ENCODE peak calls at places on chromosome 2, in four cellular contexts. P is brain microvascular endothelial cell, C is AG10803, E is fibroblast of mammary gland. T is an unnamed sample.

GRCh38 chr2:171057575-171057974 is 103.1 kb downstream of the TLK1 start:
- DNase-seq in E (no peak), P (no peak), C (no peak), T (no peak)

GRCh38 chr2:39550701-39551285 is 113.7 kb upstream of the MAP4K3 start:
- DNase-seq in C (no peak), P (peak), E (no peak), T (no peak)

GRCh38 chr2:41116106-41116797 is 664.4 kb upstream of the SLC8A1 start:
- DNase-seq in E (no peak), P (peak), C (no peak), T (no peak)

GRCh38 chr2:166106431-166107015 is 21.3 kb downstream of the SCN1A start:
- DNase-seq in C (no peak), E (peak), P (no peak), T (no peak)

GRCh38 chr2:54986266-54986665 is 64.0 kb downstream of the RTN4 start:
- DNase-seq in E (no peak), P (no peak), C (no peak), T (no peak)

GRCh38 chr2:197934262-197934925 is 130.0 kb downstream of the PLCL1 start:
- DNase-seq in E (no peak), C (no peak), P (no peak), T (no peak)

GRCh38 chr2:238104521-238105311 is 4.6 kb downstream of the ESPNL start:
- DNase-seq in P (no peak), E (no peak), C (no peak), T (no peak)

GRCh38 chr2:32272279-32272678 is 5.4 kb upstream of the YIPF4 start:
- DNase-seq in C (no peak), P (no peak), E (no peak), T (no peak)

GRCh38 chr2:105358593-105358992 is 21.3 kb downstream of the C2orf49 start:
- DNase-seq in C (no peak), E (no peak), P (no peak), T (no peak)

GRCh38 chr2:190847504-190848201 is 33.0 kb upstream of the GLS start:
- DNase-seq in C (peak), P (no peak), E (peak), T (no peak)

GRCh38 chr2:65339648-65340047 is 92.8 kb downstream of the SPRED2 start:
- DNase-seq in E (no peak), P (no peak), C (no peak), T (no peak)

GRCh38 chr2:84793641-84794040 is 87.2 kb downstream of the TRABD2A start:
- DNase-seq in P (no peak), E (no peak), C (no peak), T (no peak)

GRCh38 chr2:165698621-165698946 is 95.5 kb downstream of the GALNT3 start:
- DNase-seq in P (peak), C (peak), E (peak), T (peak)

GRCh38 chr2:99488587-99488998 is 1.2 kb downstream of the REV1 start:
- DNase-seq in P (no peak), C (peak), E (peak), T (no peak)

GRCh38 chr2:215010390-215010789 is 128.0 kb downstream of the ABCA12 start:
- DNase-seq in E (no peak), P (no peak), C (no peak), T (no peak)

GRCh38 chr2:8225798-8226197 is 456.1 kb upstream of the ID2 start:
- DNase-seq in P (no peak), C (no peak), E (no peak), T (no peak)

GRCh38 chr2:225458431-225459117 is 59.1 kb downstream of the NYAP2 start:
- DNase-seq in P (no peak), E (no peak), C (no peak), T (no peak)

GRCh38 chr2:194166818-194167217 is 1490.2 kb upstream of the SLC39A10 start:
- DNase-seq in C (peak), E (peak), P (no peak), T (no peak)

GRCh38 chr2:99035920-99036319 is 99.9 kb upstream of the CRACDL start:
- DNase-seq in P (no peak), C (no peak), E (peak), T (no peak)

GRCh38 chr2:108354171-108354570 is 23.6 kb upstream of the SULT1C4 start:
- DNase-seq in P (no peak), E (no peak), C (peak), T (no peak)

GRCh38 chr2:38190542-38191218 is 114.7 kb upstream of the CYP1B1 start:
- DNase-seq in P (peak), E (peak), C (peak), T (no peak)

GRCh38 chr2:217568289-217568985 is 434.4 kb downstream of the TNS1 start:
- DNase-seq in C (peak), P (no peak), E (peak), T (peak)

GRCh38 chr2:104502904-104503303 is 351.0 kb upstream of the POU3F3 start:
- DNase-seq in E (no peak), P (no peak), C (no peak), T (no peak)

GRCh38 chr2:185618630-185619029 is 120.0 kb upstream of the FSIP2 start:
- DNase-seq in E (peak), C (no peak), P (peak), T (no peak)

GRCh38 chr2:101717041-101717817 is 19.7 kb downstream of the MAP4K4 start:
- DNase-seq in E (no peak), P (no peak), C (no peak), T (no peak)

GRCh38 chr2:218501665-218502064 is 66.5 kb downstream of the USP37 start:
- DNase-seq in E (peak), C (peak), P (peak), T (peak)

GRCh38 chr2:209499071-209499470 is 75.2 kb downstream of the MAP2 start:
- DNase-seq in P (peak), C (peak), E (peak), T (peak)

GRCh38 chr2:181158453-181158852 is 178.0 kb downstream of the UBE2E3 start:
- DNase-seq in E (peak), C (peak), P (no peak), T (no peak)

GRCh38 chr2:34307636-34308035 is 708.5 kb upstream of the FAM98A start:
- DNase-seq in E (no peak), P (no peak), C (no peak), T (no peak)

GRCh38 chr2:45391866-45392265 is 219.2 kb downstream of the SRBD1 start:
- DNase-seq in P (no peak), E (no peak), C (peak), T (no peak)

GRCh38 chr2:9097239-9097638 is 93.8 kb upstream of the MBOAT2 start:
- DNase-seq in E (no peak), C (no peak), P (no peak), T (no peak)

GRCh38 chr2:55490554-55490953 is 29.0 kb upstream of the CFAP36 start:
- DNase-seq in C (peak), E (peak), P (peak), T (peak)

GRCh38 chr2:46171996-46172546 is 125.1 kb upstream of the EPAS1 start:
- DNase-seq in E (no peak), C (no peak), P (no peak), T (no peak)

GRCh38 chr2:72888438-72889202 is 1.4 kb downstream of the SPR start:
- DNase-seq in P (no peak), E (no peak), C (no peak), T (no peak)
- H3K4me3 ChIP-seq in P (no peak), E (no peak), C (no peak), T (peak)

DNA sequence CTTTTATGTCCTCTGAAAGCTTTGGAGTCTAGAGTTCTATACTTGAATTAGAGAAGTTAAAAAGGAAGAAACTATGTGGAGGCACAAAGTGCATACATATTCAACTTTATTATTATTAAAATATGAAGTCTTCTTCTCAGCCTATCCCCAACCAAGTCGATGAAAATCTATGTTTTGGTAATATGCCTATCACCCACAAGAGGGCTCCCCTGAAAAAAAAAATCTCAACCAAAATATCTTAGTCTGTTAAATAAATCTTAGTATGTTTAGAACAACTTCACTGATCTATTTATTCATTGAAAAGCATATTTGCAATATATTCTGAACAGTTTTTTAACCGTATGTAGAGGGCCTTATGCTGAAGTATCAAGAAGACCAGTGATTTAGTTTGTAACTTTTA is 804.5 kb downstream of the TDRD15 start:
- DNase-seq in C (no peak), P (no peak), E (no peak), T (no peak)
- TF ChIP-seq CTCF in C (no peak), P (no peak), E (no peak), T (peak)

GRCh38 chr2:86223682-86224560 is 24.7 kb downstream of the MRPL35 start:
- DNase-seq in P (no peak), E (peak), C (peak), T (no peak)
- H3K4me3 ChIP-seq in P (no peak), E (no peak), C (no peak), T (no peak)

DNA sequence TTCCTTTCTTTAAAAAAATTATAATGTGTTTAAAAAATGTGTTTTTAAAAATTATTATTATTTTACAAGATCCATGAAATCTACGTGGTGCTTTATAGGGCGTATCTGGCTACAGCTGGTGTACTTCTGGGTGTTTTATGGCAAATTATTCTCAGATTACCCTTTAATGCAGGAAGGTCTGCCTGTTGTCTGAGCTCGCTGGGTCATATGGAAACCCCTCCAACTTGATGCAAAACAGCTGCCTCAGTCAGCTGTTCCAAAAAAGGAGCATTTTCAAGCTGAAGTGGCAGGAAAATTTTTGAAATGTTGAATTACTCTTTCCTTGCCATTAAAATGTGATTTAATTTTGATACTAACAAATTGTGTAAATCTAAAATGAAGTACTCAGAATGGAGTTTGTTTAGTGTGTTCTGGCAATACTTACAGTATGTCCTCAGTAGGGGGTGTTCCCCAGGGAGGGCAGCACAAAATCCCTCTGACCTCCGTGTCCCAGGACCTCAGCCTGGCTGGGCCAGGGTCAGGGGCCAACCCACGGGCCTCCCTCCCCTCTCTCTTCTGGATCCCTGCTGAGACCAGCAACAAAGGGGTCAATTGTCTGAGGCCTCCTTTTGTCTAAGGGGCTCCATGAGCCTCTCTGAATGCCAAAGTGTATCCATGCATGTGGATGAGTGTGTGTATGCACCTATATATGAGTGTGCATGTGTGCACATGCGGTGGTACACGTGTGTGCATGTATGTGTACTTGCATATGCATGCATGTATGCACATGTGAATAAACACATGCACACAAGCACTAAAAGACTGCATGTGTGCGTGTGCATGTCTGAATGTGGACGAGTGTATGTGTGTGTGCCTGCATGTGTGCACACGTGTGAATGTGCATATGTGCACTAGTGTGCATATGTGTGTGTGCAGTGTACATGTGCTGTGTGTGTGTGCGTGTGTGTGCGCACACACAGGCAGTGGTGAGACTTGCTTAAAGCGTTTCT is 105.3 kb downstream of the ACOXL start:
- DNase-seq in E (no peak), C (no peak), P (no peak), T (no peak)
- TF ChIP-seq CTCF in E (no peak), C (no peak), P (no peak), T (no peak)